ENCODE peak calls at places on chromosomes 2 and 18, in eight cellular contexts. U is stomach; O is RWPE1; N is CD4-positive, alpha-beta T cell; P is AG10803; C is stimulated activated CD4-positive, alpha-beta T cell treated with anti-CD3 and anti-CD28 coated beads, Interleukin-4, amount 100 ng/mL, for 24 hours; M is caudate nucleus; S is fibroblast of the conjunctiva. B is an unnamed sample.

GRCh38 chr18:55856191-55856590 is 268.2 kb upstream of the TCF4 start:
- DNase-seq in O (peak), N (no peak), U (no peak), C (no peak), P (peak), M (no peak), S (no peak), B (no peak)

GRCh38 chr2:82275599-82275998 is 1971.0 kb upstream of the LRRTM1 start:
- DNase-seq in N (no peak), U (no peak), S (no peak), P (no peak), M (no peak), O (no peak), C (no peak), B (no peak)

GRCh38 chr2:181203412-181203811 is 223.0 kb downstream of the UBE2E3 start:
- DNase-seq in S (peak), O (peak), N (no peak), P (peak), U (no peak), M (no peak), C (no peak), B (no peak)

GRCh38 chr2:1544478-1545069 is 131.3 kb downstream of the TPO start:
- DNase-seq in N (no peak), O (no peak), U (no peak), M (no peak), S (no peak), C (no peak), P (peak), B (no peak)

GRCh38 chr18:70414315-70414714 is 125.5 kb downstream of the SOCS6 start:
- DNase-seq in N (no peak), P (no peak), U (no peak), S (no peak), O (no peak), C (no peak), M (no peak), B (no peak)

GRCh38 chr2:191051177-191051576 is 37.2 kb upstream of the STAT1 start:
- DNase-seq in P (no peak), U (no peak), S (no peak), O (no peak), C (no peak), N (no peak), M (no peak), B (no peak)

GRCh38 chr2:188845692-188846091 is 128.5 kb upstream of the COL3A1 start:
- DNase-seq in S (no peak), C (no peak), P (no peak), O (no peak), M (no peak), U (no peak), N (no peak), B (no peak)

GRCh38 chr18:48609820-48610815 is 71.3 kb downstream of the CTIF start:
- DNase-seq in P (peak), C (no peak), S (no peak), U (no peak), O (no peak), M (no peak), N (no peak), B (no peak)

GRCh38 chr2:9655441-9656269 is 24.9 kb upstream of the YWHAQ start:
- DNase-seq in O (no peak), P (peak), S (no peak), U (no peak), M (no peak), C (peak), N (no peak), B (peak)

GRCh38 chr18:75364512-75364911 is 63.0 kb downstream of the SMIM21 start:
- DNase-seq in O (no peak), S (no peak), U (no peak), P (no peak), C (no peak), M (no peak), N (no peak), B (no peak)

B was measured in activated T-cell treated with anti-CD3 and anti-CD28 coated beads for 48 hours.